ENCODE peak calls at places on chromosomes 11 and 22, in seven cellular contexts. B is T-helper 22 cell; G is neuronal stem cell; Z is NCI-H1092; U is DMS153; M is lower leg skin; I is activated CD4-positive, alpha-beta T cell treated with anti-CD3 and anti-CD28 coated beads, Interleukin-2, amount 50 U/mL, for 24 hours. F is an unnamed sample.

GRCh38 chr11:109856958-109857357 is 236.2 kb upstream of the ZC3H12C start:
- DNase-seq in B (no peak), G (no peak), Z (no peak), U (no peak), M (no peak), I (no peak), F (no peak)

GRCh38 chr11:130125638-130126037 is 33.9 kb upstream of the ST14 start:
- DNase-seq in B (no peak), G (no peak), Z (no peak), U (no peak), M (no peak), I (no peak), F (no peak)

GRCh38 chr11:43924112-43924855 is 18.2 kb upstream of the C11orf96 start:
- DNase-seq in B (no peak), G (no peak), Z (no peak), U (no peak), M (no peak), I (no peak), F (no peak)

GRCh38 chr11:115664313-115664712 is 160.1 kb upstream of the CADM1 start:
- DNase-seq in B (no peak), G (no peak), Z (no peak), U (no peak), M (no peak), I (no peak), F (no peak)

GRCh38 chr22:32444068-32444467 is 20.2 kb downstream of the BPIFC start:
- DNase-seq in B (no peak), G (peak; percentile 8), Z (peak; percentile 9), U (peak; percentile 40), M (no peak), I (no peak), F (no peak)

GRCh38 chr11:88435405-88435804 is 97.9 kb upstream of the CTSC start:
- DNase-seq in B (no peak), G (no peak), Z (no peak), U (no peak), M (no peak), I (no peak), F (no peak)

GRCh38 chr11:279966-280761 is 2.0 kb downstream of the NLRP6 start:
- DNase-seq in B (no peak), G (no peak), Z (no peak), U (no peak), M (peak; percentile 84), I (no peak), F (no peak)

GRCh38 chr11:127044535-127044934 is 44.0 kb upstream of the KIRREL3 start:
- DNase-seq in B (no peak), G (no peak), Z (no peak), U (peak; percentile 3), M (no peak), I (no peak), F (no peak)

GRCh38 chr22:39292002-39292401 is 27.4 kb downstream of the RPL3 start:
- DNase-seq in B (no peak), G (no peak), Z (no peak), U (no peak), M (no peak), I (no peak), F (no peak)

GRCh38 chr11:119320593-119321524 is 3.9 kb upstream of the MCAM start:
- DNase-seq in B (peak; percentile 23), G (no peak), Z (no peak), U (no peak), M (peak; percentile 89), I (no peak), F (no peak)

GRCh38 chr11:80822248-80822647 is 1381.4 kb upstream of the TENM4 start:
- DNase-seq in B (no peak), G (no peak), Z (no peak), U (no peak), M (no peak), I (no peak), F (no peak)

GRCh38 chr22:39724390-39724789 is 153.8 kb downstream of the CACNA1I start:
- DNase-seq in B (no peak), G (no peak), Z (no peak), U (no peak), M (no peak), I (no peak), F (no peak)

F was measured in iPS DF 6.9.